ENCODE peak calls at places on chromosomes 2 and 18, in six cellular contexts. One of them, this sample, is unnamed.

GRCh38 chr2:187986392-187987105 is 305.1 kb upstream of the GULP1 start:
- DNase-seq in pancreas: no peak
- DNase-seq in colonic mucosa: no peak
- DNase-seq in cardiac muscle cell: no peak
- DNase-seq in endothelial cell: no peak
- DNase-seq in fibroblast of mammary gland: peak; percentile 6
- DNase-seq in this sample: no peak

GRCh38 chr2:59232394-59233165 is 991.5 kb upstream of the FANCL start:
- DNase-seq in pancreas: no peak
- DNase-seq in colonic mucosa: no peak
- DNase-seq in cardiac muscle cell: no peak
- DNase-seq in endothelial cell: no peak
- DNase-seq in fibroblast of mammary gland: no peak
- DNase-seq in this sample: no peak

GRCh38 chr2:20604957-20605381 is 45.9 kb downstream of the HS1BP3 start:
- DNase-seq in pancreas: no peak
- DNase-seq in colonic mucosa: no peak
- DNase-seq in cardiac muscle cell: peak; percentile 95
- DNase-seq in endothelial cell: no peak
- DNase-seq in fibroblast of mammary gland: peak; percentile 99
- DNase-seq in this sample: peak; percentile 92

GRCh38 chr2:18924905-18925691 is 335.7 kb upstream of the NT5C1B start:
- DNase-seq in pancreas: no peak
- DNase-seq in colonic mucosa: no peak
- DNase-seq in cardiac muscle cell: peak; percentile 82
- DNase-seq in endothelial cell: no peak
- DNase-seq in fibroblast of mammary gland: peak; percentile 63
- DNase-seq in this sample: no peak

GRCh38 chr18:10142496-10143160 is 228.8 kb downstream of the VAPA start:
- DNase-seq in pancreas: no peak
- DNase-seq in colonic mucosa: no peak
- DNase-seq in cardiac muscle cell: peak; percentile 54
- DNase-seq in endothelial cell: no peak
- DNase-seq in fibroblast of mammary gland: peak; percentile 37
- DNase-seq in this sample: peak; percentile 33

GRCh38 chr2:171595896-171596295 is 73.6 kb downstream of the CYBRD1 start:
- DNase-seq in pancreas: no peak
- DNase-seq in colonic mucosa: no peak
- DNase-seq in cardiac muscle cell: peak; percentile 89
- DNase-seq in endothelial cell: no peak
- DNase-seq in fibroblast of mammary gland: peak; percentile 97
- DNase-seq in this sample: peak; percentile 84

GRCh38 chr18:57083485-57083884 is 63.4 kb upstream of the BOD1L2 start:
- DNase-seq in pancreas: no peak
- DNase-seq in colonic mucosa: no peak
- DNase-seq in cardiac muscle cell: no peak
- DNase-seq in endothelial cell: no peak
- DNase-seq in fibroblast of mammary gland: no peak
- DNase-seq in this sample: no peak

GRCh38 chr2:152056418-152056817 is 42.4 kb downstream of the CACNB4 start:
- DNase-seq in pancreas: no peak
- DNase-seq in colonic mucosa: no peak
- DNase-seq in cardiac muscle cell: no peak
- DNase-seq in endothelial cell: no peak
- DNase-seq in fibroblast of mammary gland: no peak
- DNase-seq in this sample: no peak

GRCh38 chr2:197433770-197434438 is 924 bp downstream of the SF3B1 start:
- DNase-seq in pancreas: no peak
- DNase-seq in colonic mucosa: no peak
- DNase-seq in cardiac muscle cell: no peak
- DNase-seq in endothelial cell: no peak
- DNase-seq in fibroblast of mammary gland: peak; percentile 17
- DNase-seq in this sample: peak; percentile 3

GRCh38 chr2:15968280-15969178 is 28.2 kb downstream of the MYCN start:
- DNase-seq in pancreas: no peak
- DNase-seq in colonic mucosa: no peak
- DNase-seq in cardiac muscle cell: no peak
- DNase-seq in endothelial cell: no peak
- DNase-seq in fibroblast of mammary gland: no peak
- DNase-seq in this sample: no peak

GRCh38 chr2:44155577-44156446 is 12.9 kb upstream of the PPM1B start:
- DNase-seq in pancreas: no peak
- DNase-seq in colonic mucosa: no peak
- DNase-seq in cardiac muscle cell: no peak
- DNase-seq in endothelial cell: no peak
- DNase-seq in fibroblast of mammary gland: peak; percentile 46
- DNase-seq in this sample: no peak

GRCh38 chr2:226873051-226873620 is 37.3 kb downstream of the RHBDD1 start:
- DNase-seq in pancreas: no peak
- DNase-seq in colonic mucosa: no peak
- DNase-seq in cardiac muscle cell: peak; percentile 20
- DNase-seq in endothelial cell: no peak
- DNase-seq in fibroblast of mammary gland: peak; percentile 52
- DNase-seq in this sample: no peak

GRCh38 chr2:112001136-112001764 is 53.8 kb upstream of the TMEM87B start:
- DNase-seq in pancreas: no peak
- DNase-seq in colonic mucosa: no peak
- DNase-seq in cardiac muscle cell: peak; percentile 50
- DNase-seq in endothelial cell: no peak
- DNase-seq in fibroblast of mammary gland: peak; percentile 31
- DNase-seq in this sample: no peak

GRCh38 chr2:238286551-238286950 is 1.9 kb downstream of the PER2 start:
- DNase-seq in pancreas: peak; percentile 84
- DNase-seq in colonic mucosa: peak; percentile 72
- DNase-seq in cardiac muscle cell: peak; percentile 80
- DNase-seq in endothelial cell: no peak
- DNase-seq in fibroblast of mammary gland: peak; percentile 85
- DNase-seq in this sample: peak; percentile 87

GRCh38 chr2:57460875-57461274 is 585.7 kb upstream of the VRK2 start:
- DNase-seq in pancreas: no peak
- DNase-seq in colonic mucosa: no peak
- DNase-seq in cardiac muscle cell: no peak
- DNase-seq in endothelial cell: no peak
- DNase-seq in fibroblast of mammary gland: no peak
- DNase-seq in this sample: no peak

GRCh38 chr2:109612991-109613921 is 510 bp downstream of the SEPTIN10 start:
- DNase-seq in pancreas: no peak
- DNase-seq in colonic mucosa: peak; percentile 58
- DNase-seq in cardiac muscle cell: peak; percentile 72
- DNase-seq in endothelial cell: peak; percentile 58
- DNase-seq in fibroblast of mammary gland: peak; percentile 72
- DNase-seq in this sample: peak; percentile 68

GRCh38 chr2:44130441-44130840 is 38.2 kb upstream of the PPM1B start:
- DNase-seq in pancreas: no peak
- DNase-seq in colonic mucosa: no peak
- DNase-seq in cardiac muscle cell: peak; percentile 25
- DNase-seq in endothelial cell: no peak
- DNase-seq in fibroblast of mammary gland: peak; percentile 53
- DNase-seq in this sample: peak; percentile 14

GRCh38 chr2:3168230-3168891 is 209.3 kb downstream of the EIPR1 start:
- DNase-seq in pancreas: no peak
- DNase-seq in colonic mucosa: no peak
- DNase-seq in cardiac muscle cell: peak; percentile 36
- DNase-seq in endothelial cell: no peak
- DNase-seq in fibroblast of mammary gland: peak; percentile 78
- DNase-seq in this sample: peak; percentile 83

GRCh38 chr18:68721681-68722583 is 7.0 kb upstream of the TMX3 start:
- DNase-seq in pancreas: no peak
- DNase-seq in colonic mucosa: no peak
- DNase-seq in cardiac muscle cell: peak; percentile 45
- DNase-seq in endothelial cell: no peak
- DNase-seq in fibroblast of mammary gland: peak; percentile 58
- DNase-seq in this sample: no peak

GRCh38 chr2:141611143-141611571 is 519.7 kb downstream of the LRP1B start:
- DNase-seq in pancreas: no peak
- DNase-seq in colonic mucosa: no peak
- DNase-seq in cardiac muscle cell: peak; percentile 19
- DNase-seq in endothelial cell: no peak
- DNase-seq in fibroblast of mammary gland: no peak
- DNase-seq in this sample: no peak

GRCh38 chr2:157845081-157845480 is 31.0 kb downstream of the ACVR1 start:
- DNase-seq in pancreas: no peak
- DNase-seq in colonic mucosa: no peak
- DNase-seq in cardiac muscle cell: no peak
- DNase-seq in endothelial cell: no peak
- DNase-seq in fibroblast of mammary gland: no peak
- DNase-seq in this sample: no peak
- TF ChIP-seq CTCF in pancreas: no peak
- TF ChIP-seq CTCF in colonic mucosa: no peak
- TF ChIP-seq CTCF in cardiac muscle cell: no peak
- TF ChIP-seq CTCF in endothelial cell: no peak
- TF ChIP-seq CTCF in fibroblast of mammary gland: no peak
- TF ChIP-seq CTCF in this sample: no peak

DNA sequence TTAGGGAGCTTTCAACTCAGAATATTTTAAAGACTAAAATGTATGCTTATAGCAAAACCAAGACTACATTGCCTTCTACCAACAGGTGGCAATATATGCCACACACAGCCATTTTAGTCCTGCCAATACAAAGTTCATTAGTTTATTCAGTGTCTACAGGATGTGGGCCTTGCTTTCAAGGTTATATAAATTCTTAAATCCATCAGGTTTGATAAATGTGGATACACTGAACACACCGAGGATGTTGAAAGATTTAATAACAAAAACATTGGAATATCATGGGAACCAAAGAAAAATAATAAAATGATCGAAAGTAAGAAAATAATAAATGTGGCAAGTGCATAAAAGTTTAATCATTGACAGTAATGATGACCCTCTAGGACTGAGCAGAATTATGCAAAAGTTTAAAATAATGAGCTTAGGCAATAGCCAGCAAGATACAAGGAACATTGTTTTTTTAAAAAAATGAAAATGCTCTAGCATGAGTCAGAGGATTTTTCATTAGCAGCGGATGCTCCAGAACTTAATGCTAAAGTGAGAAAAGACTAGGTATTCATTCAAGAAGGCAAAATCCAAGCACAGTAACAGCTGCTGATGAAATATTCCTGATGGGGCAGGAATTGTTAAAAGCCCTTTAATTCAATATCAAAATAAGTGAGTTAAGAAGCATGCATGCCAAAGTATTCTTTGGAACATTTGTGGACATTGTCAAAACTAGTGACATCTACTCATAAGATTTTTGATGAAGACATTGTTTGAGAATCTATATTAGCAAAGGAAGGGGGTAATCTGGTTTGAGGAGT is 14.2 kb downstream of the SCN9A start:
- DNase-seq in pancreas: no peak
- DNase-seq in colonic mucosa: no peak
- DNase-seq in cardiac muscle cell: peak; percentile 59
- DNase-seq in endothelial cell: no peak
- DNase-seq in fibroblast of mammary gland: peak; percentile 66
- DNase-seq in this sample: peak; percentile 33
- TF ChIP-seq CTCF in pancreas: no peak
- TF ChIP-seq CTCF in colonic mucosa: peak; percentile 36
- TF ChIP-seq CTCF in cardiac muscle cell: peak; percentile 55
- TF ChIP-seq CTCF in endothelial cell: no peak
- TF ChIP-seq CTCF in fibroblast of mammary gland: peak; percentile 66
- TF ChIP-seq CTCF in this sample: peak; percentile 37

GRCh38 chr2:149595069-149595963 is 7.7 kb upstream of the MMADHC start:
- DNase-seq in pancreas: no peak
- DNase-seq in colonic mucosa: no peak
- DNase-seq in cardiac muscle cell: no peak
- DNase-seq in endothelial cell: no peak
- DNase-seq in fibroblast of mammary gland: no peak
- DNase-seq in this sample: peak; percentile 35
- TF ChIP-seq CTCF in pancreas: no peak
- TF ChIP-seq CTCF in colonic mucosa: no peak
- TF ChIP-seq CTCF in cardiac muscle cell: peak; percentile 40
- TF ChIP-seq CTCF in endothelial cell: no peak
- TF ChIP-seq CTCF in fibroblast of mammary gland: peak; percentile 36
- TF ChIP-seq CTCF in this sample: peak; percentile 33

GRCh38 chr2:23639406-23639982 is 254.5 kb downstream of the KLHL29 start:
- DNase-seq in pancreas: no peak
- DNase-seq in colonic mucosa: no peak
- DNase-seq in cardiac muscle cell: no peak
- DNase-seq in endothelial cell: no peak
- DNase-seq in fibroblast of mammary gland: no peak
- DNase-seq in this sample: no peak

GRCh38 chr2:23635666-23636340 is 250.8 kb downstream of the KLHL29 start:
- DNase-seq in pancreas: peak; percentile 30
- DNase-seq in colonic mucosa: no peak
- DNase-seq in cardiac muscle cell: no peak
- DNase-seq in endothelial cell: no peak
- DNase-seq in fibroblast of mammary gland: no peak
- DNase-seq in this sample: no peak

GRCh38 chr2:23637011-23637778 is 252.2 kb downstream of the KLHL29 start:
- DNase-seq in pancreas: peak; percentile 26
- DNase-seq in colonic mucosa: no peak
- DNase-seq in cardiac muscle cell: peak; percentile 88
- DNase-seq in endothelial cell: peak; percentile 23
- DNase-seq in fibroblast of mammary gland: peak; percentile 67
- DNase-seq in this sample: no peak

GRCh38 chr2:23633966-23634365 is 249.0 kb downstream of the KLHL29 start:
- DNase-seq in pancreas: peak; percentile 33
- DNase-seq in colonic mucosa: no peak
- DNase-seq in cardiac muscle cell: no peak
- DNase-seq in endothelial cell: no peak
- DNase-seq in fibroblast of mammary gland: no peak
- DNase-seq in this sample: no peak

DNA sequence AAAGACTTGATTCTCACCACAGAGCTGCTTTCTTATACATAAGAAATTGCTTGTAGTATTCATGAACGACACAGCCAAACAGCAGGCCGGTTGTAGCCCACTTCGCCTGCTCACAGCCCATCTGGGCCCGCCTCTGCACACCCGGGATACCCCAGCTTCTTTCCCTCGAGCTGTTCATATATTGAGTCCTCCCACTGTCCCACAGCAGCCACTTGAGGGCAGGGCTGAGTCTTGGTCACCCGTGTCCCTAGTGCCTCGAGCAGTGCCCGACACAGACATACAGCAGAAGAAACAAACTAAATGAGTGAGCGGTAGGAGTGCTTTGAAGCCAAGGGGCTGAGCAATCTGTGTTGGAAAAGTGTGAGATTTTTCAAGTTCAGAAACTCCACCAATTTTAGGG is 251.4 kb downstream of the KLHL29 start:
- DNase-seq in pancreas: no peak
- DNase-seq in colonic mucosa: no peak
- DNase-seq in cardiac muscle cell: peak; percentile 31
- DNase-seq in endothelial cell: peak; percentile 18
- DNase-seq in fibroblast of mammary gland: peak; percentile 40
- DNase-seq in this sample: no peak
- TF ChIP-seq CTCF in pancreas: no peak
- TF ChIP-seq CTCF in colonic mucosa: no peak
- TF ChIP-seq CTCF in cardiac muscle cell: peak; percentile 30
- TF ChIP-seq CTCF in endothelial cell: no peak
- TF ChIP-seq CTCF in fibroblast of mammary gland: peak; percentile 25
- TF ChIP-seq CTCF in this sample: no peak

GRCh38 chr18:158128-159036 is at the start of gene USP14:
- DNase-seq in pancreas: peak; percentile 99
- DNase-seq in colonic mucosa: peak; percentile 98
- DNase-seq in cardiac muscle cell: peak; percentile 98
- DNase-seq in endothelial cell: peak; percentile 94
- DNase-seq in fibroblast of mammary gland: peak; percentile 95
- DNase-seq in this sample: peak; percentile 97
- TF ChIP-seq CTCF in pancreas: no peak
- TF ChIP-seq CTCF in colonic mucosa: no peak
- TF ChIP-seq CTCF in cardiac muscle cell: no peak
- TF ChIP-seq CTCF in endothelial cell: no peak
- TF ChIP-seq CTCF in fibroblast of mammary gland: no peak
- TF ChIP-seq CTCF in this sample: no peak

GRCh38 chr2:40244251-40245010 is 207.5 kb downstream of the SLC8A1 start:
- DNase-seq in pancreas: no peak
- DNase-seq in colonic mucosa: peak; percentile 65
- DNase-seq in cardiac muscle cell: peak; percentile 79
- DNase-seq in endothelial cell: peak; percentile 53
- DNase-seq in fibroblast of mammary gland: peak; percentile 73
- DNase-seq in this sample: peak; percentile 73
- TF ChIP-seq CTCF in pancreas: no peak
- TF ChIP-seq CTCF in colonic mucosa: no peak
- TF ChIP-seq CTCF in cardiac muscle cell: peak; percentile 71
- TF ChIP-seq CTCF in endothelial cell: no peak
- TF ChIP-seq CTCF in fibroblast of mammary gland: peak; percentile 74
- TF ChIP-seq CTCF in this sample: peak; percentile 30

GRCh38 chr2:62928015-62928414 is 122.6 kb upstream of the OTX1 start:
- DNase-seq in pancreas: no peak
- DNase-seq in colonic mucosa: no peak
- DNase-seq in cardiac muscle cell: no peak
- DNase-seq in endothelial cell: no peak
- DNase-seq in fibroblast of mammary gland: no peak
- DNase-seq in this sample: no peak
- TF ChIP-seq CTCF in pancreas: no peak
- TF ChIP-seq CTCF in colonic mucosa: no peak
- TF ChIP-seq CTCF in cardiac muscle cell: no peak
- TF ChIP-seq CTCF in endothelial cell: no peak
- TF ChIP-seq CTCF in fibroblast of mammary gland: no peak
- TF ChIP-seq CTCF in this sample: no peak

This sample was measured in MCF 10A.